ENCODE peak calls at places on chromosomes 1 and 21, in six cellular contexts. One of them, this sample, is unnamed.

GRCh38 chr1:1161683-1162079 is 12.0 kb upstream of the TTLL10 start:
- DNase-seq in A549: no peak
- DNase-seq in uterus: no peak
- DNase-seq in right lobe of liver: no peak
- DNase-seq in stomach: no peak
- DNase-seq in tibial nerve: no peak
- DNase-seq in this sample: no peak

GRCh38 chr1:46171872-46172271 is 3.0 kb upstream of the TSPAN1 start:
- DNase-seq in A549: no peak
- DNase-seq in uterus: no peak
- DNase-seq in right lobe of liver: no peak
- DNase-seq in stomach: peak
- DNase-seq in tibial nerve: no peak
- DNase-seq in this sample: no peak

GRCh38 chr1:186595969-186596368 is 84.3 kb downstream of the PTGS2 start:
- DNase-seq in A549: no peak
- DNase-seq in uterus: no peak
- DNase-seq in right lobe of liver: no peak
- DNase-seq in stomach: no peak
- DNase-seq in tibial nerve: no peak
- DNase-seq in this sample: no peak

GRCh38 chr1:208604295-208604694 is 360.1 kb upstream of the PLXNA2 start:
- DNase-seq in A549: no peak
- DNase-seq in uterus: no peak
- DNase-seq in right lobe of liver: no peak
- DNase-seq in stomach: no peak
- DNase-seq in tibial nerve: no peak
- DNase-seq in this sample: peak

GRCh38 chr1:24921938-24922662 is 8.0 kb downstream of the RUNX3 start:
- DNase-seq in A549: no peak
- DNase-seq in uterus: no peak
- DNase-seq in right lobe of liver: no peak
- DNase-seq in stomach: no peak
- DNase-seq in tibial nerve: no peak
- DNase-seq in this sample: no peak

GRCh38 chr1:153532161-153532560 is 3.6 kb downstream of the S100A6 start:
- DNase-seq in A549: no peak
- DNase-seq in uterus: no peak
- DNase-seq in right lobe of liver: no peak
- DNase-seq in stomach: no peak
- DNase-seq in tibial nerve: no peak
- DNase-seq in this sample: no peak

GRCh38 chr1:204426035-204426436 is 14.4 kb upstream of the PPP1R15B start:
- DNase-seq in A549: peak
- DNase-seq in uterus: peak
- DNase-seq in right lobe of liver: no peak
- DNase-seq in stomach: peak
- DNase-seq in tibial nerve: no peak
- DNase-seq in this sample: no peak

GRCh38 chr1:25246600-25247023 is 642 bp downstream of the RSRP1 start:
- DNase-seq in A549: no peak
- DNase-seq in uterus: no peak
- DNase-seq in right lobe of liver: no peak
- DNase-seq in stomach: peak
- DNase-seq in tibial nerve: no peak
- DNase-seq in this sample: no peak

GRCh38 chr1:245448858-245449534 is 294.2 kb downstream of the KIF26B start:
- DNase-seq in A549: no peak
- DNase-seq in uterus: no peak
- DNase-seq in right lobe of liver: no peak
- DNase-seq in stomach: no peak
- DNase-seq in tibial nerve: no peak
- DNase-seq in this sample: no peak

GRCh38 chr1:175463856-175464255 is 271.3 kb upstream of the KIAA0040 start:
- DNase-seq in A549: no peak
- DNase-seq in uterus: no peak
- DNase-seq in right lobe of liver: no peak
- DNase-seq in stomach: no peak
- DNase-seq in tibial nerve: no peak
- DNase-seq in this sample: no peak

GRCh38 chr21:35226960-35227741 is 178.0 kb upstream of the RUNX1 start:
- DNase-seq in A549: no peak
- DNase-seq in uterus: no peak
- DNase-seq in right lobe of liver: no peak
- DNase-seq in stomach: no peak
- DNase-seq in tibial nerve: no peak
- DNase-seq in this sample: no peak

GRCh38 chr1:46128336-46128735 is 4.1 kb downstream of the PIK3R3 start:
- DNase-seq in A549: peak
- DNase-seq in uterus: no peak
- DNase-seq in right lobe of liver: no peak
- DNase-seq in stomach: no peak
- DNase-seq in tibial nerve: no peak
- DNase-seq in this sample: no peak

GRCh38 chr1:23168079-23168461 is 586 bp downstream of the LUZP1 start:
- DNase-seq in A549: no peak
- DNase-seq in uterus: peak
- DNase-seq in right lobe of liver: peak
- DNase-seq in stomach: no peak
- DNase-seq in tibial nerve: no peak
- DNase-seq in this sample: no peak

GRCh38 chr1:81670997-81671396 is 129.7 kb upstream of the ADGRL2 start:
- DNase-seq in A549: no peak
- DNase-seq in uterus: no peak
- DNase-seq in right lobe of liver: no peak
- DNase-seq in stomach: no peak
- DNase-seq in tibial nerve: no peak
- DNase-seq in this sample: no peak

GRCh38 chr1:19461352-19461645 is 24.0 kb downstream of the CAPZB start:
- DNase-seq in A549: no peak
- DNase-seq in uterus: no peak
- DNase-seq in right lobe of liver: no peak
- DNase-seq in stomach: no peak
- DNase-seq in tibial nerve: no peak
- DNase-seq in this sample: no peak

DNA sequence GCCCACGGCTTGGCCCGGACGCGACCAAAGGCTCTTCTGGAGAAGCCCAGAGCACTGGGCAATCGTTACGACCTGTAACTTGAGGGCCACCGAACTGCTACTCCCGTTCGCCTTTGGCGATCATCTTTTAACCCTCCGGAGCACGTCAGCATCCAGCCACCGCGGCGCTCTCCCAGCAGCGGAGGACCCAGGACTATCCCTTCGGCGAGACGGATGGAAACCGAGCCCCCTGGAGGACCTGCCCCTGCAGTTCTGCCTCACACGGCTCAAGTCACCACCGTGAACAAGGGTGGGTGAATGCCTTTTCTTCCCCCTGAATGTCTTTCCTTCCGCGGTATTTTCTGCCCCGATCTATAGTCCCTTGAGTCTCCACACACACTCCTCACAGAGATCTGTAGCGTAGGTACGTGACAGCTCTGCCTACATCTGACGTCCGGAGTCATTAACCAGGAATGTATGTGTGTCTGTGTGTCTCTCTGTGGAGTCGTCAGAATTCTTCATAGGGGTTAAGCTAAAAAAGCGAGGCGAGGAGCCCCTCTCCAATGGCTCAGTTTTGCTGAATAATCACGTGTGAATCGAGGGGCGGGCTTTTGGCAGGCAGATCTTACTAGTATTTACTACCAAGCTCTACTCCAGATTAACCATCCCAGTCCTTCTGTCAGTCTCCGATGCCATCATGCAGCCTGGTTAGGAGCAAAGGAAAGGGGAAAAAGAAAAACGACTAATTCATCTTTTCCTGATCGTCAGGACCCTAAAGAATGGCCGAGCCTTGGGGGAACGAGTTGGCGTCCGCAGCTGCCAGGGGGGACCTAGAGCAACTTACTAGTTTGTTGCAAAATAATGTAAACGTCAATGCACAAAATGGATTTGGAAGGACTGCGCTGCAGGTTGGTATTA is at the start of gene CDKN2C:
- DNase-seq in A549: peak
- DNase-seq in uterus: peak
- DNase-seq in right lobe of liver: peak
- DNase-seq in stomach: peak
- DNase-seq in tibial nerve: peak
- DNase-seq in this sample: peak
- H3K27ac ChIP-seq in A549: peak
- H3K27ac ChIP-seq in uterus: peak
- H3K27ac ChIP-seq in right lobe of liver: peak
- H3K27ac ChIP-seq in stomach: peak
- H3K27ac ChIP-seq in tibial nerve: peak
- H3K27ac ChIP-seq in this sample: peak

GRCh38 chr1:52424238-52424637 is 19.8 kb downstream of the PRPF38A start:
- DNase-seq in A549: no peak
- DNase-seq in uterus: no peak
- DNase-seq in right lobe of liver: no peak
- DNase-seq in stomach: no peak
- DNase-seq in tibial nerve: no peak
- DNase-seq in this sample: no peak

GRCh38 chr1:52423055-52423454 is 18.7 kb downstream of the PRPF38A start:
- DNase-seq in A549: no peak
- DNase-seq in uterus: no peak
- DNase-seq in right lobe of liver: no peak
- DNase-seq in stomach: no peak
- DNase-seq in tibial nerve: no peak
- DNase-seq in this sample: no peak

GRCh38 chr1:52426391-52426790 is 22.0 kb downstream of the PRPF38A start:
- DNase-seq in A549: no peak
- DNase-seq in uterus: no peak
- DNase-seq in right lobe of liver: no peak
- DNase-seq in stomach: no peak
- DNase-seq in tibial nerve: no peak
- DNase-seq in this sample: no peak

GRCh38 chr1:52423771-52424170 is 19.4 kb downstream of the PRPF38A start:
- DNase-seq in A549: no peak
- DNase-seq in uterus: no peak
- DNase-seq in right lobe of liver: no peak
- DNase-seq in stomach: no peak
- DNase-seq in tibial nerve: no peak
- DNase-seq in this sample: no peak

GRCh38 chr1:52424757-52425265 is 20.4 kb downstream of the PRPF38A start:
- DNase-seq in A549: no peak
- DNase-seq in uterus: no peak
- DNase-seq in right lobe of liver: no peak
- DNase-seq in stomach: no peak
- DNase-seq in tibial nerve: no peak
- DNase-seq in this sample: no peak
- TF ChIP-seq POLR2A in A549: no peak
- TF ChIP-seq POLR2A in uterus: no peak
- TF ChIP-seq POLR2A in right lobe of liver: no peak
- TF ChIP-seq POLR2A in stomach: no peak
- TF ChIP-seq POLR2A in tibial nerve: no peak
- TF ChIP-seq POLR2A in this sample: no peak

GRCh38 chr1:27090921-27091320 is 64.0 kb downstream of the SLC9A1 start:
- DNase-seq in A549: no peak
- DNase-seq in uterus: no peak
- DNase-seq in right lobe of liver: no peak
- DNase-seq in stomach: no peak
- DNase-seq in tibial nerve: no peak
- DNase-seq in this sample: no peak
- TF ChIP-seq CTCF in A549: no peak
- TF ChIP-seq CTCF in uterus: no peak
- TF ChIP-seq CTCF in right lobe of liver: no peak
- TF ChIP-seq CTCF in stomach: no peak
- TF ChIP-seq CTCF in tibial nerve: no peak
- TF ChIP-seq CTCF in this sample: no peak

DNA sequence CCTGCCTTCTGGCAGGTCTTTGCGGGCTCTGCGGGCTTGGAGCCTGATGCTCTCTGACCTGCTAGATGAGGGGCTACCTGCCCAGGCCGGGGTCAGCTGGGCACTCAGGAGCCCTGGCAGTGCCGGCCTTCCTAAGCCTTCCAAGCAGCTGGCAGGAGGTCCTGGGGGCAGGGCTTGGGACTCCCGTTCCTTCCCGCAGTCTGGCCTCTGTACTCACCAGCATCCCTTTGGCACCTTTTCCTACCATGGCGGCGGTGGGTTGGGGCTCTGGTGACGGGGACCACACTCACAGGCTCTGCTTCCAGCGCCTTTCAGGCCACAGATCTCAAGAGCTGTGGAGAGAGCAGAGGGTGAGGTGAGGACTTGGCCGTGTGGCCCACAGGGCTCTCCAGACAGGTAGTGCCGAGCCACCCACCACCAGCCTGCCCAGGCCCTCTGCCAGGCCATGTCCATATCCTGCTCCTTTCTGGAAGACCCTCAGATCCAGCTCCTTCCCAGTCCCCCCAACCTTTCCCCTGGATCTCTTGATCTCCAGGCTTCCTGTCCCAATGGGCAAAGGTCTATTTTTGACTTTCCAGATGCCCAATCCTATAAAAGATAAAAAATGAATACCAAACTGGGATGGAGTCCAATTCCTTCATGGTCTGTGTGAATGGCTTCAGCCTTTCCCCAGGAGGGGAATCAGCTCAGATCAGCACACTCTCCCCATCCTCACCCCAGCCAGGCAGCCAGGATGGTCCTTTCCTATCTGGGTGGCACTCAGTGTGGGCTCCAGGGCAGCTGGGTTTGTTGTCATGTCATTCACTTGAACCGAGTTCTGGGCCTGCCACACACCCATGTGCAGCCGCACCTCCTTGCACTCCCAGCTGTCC is 7.0 kb downstream of the SLC6A9 start:
- DNase-seq in A549: no peak
- DNase-seq in uterus: no peak
- DNase-seq in right lobe of liver: no peak
- DNase-seq in stomach: no peak
- DNase-seq in tibial nerve: no peak
- DNase-seq in this sample: no peak
- H3K27ac ChIP-seq in A549: peak
- H3K27ac ChIP-seq in uterus: no peak
- H3K27ac ChIP-seq in right lobe of liver: no peak
- H3K27ac ChIP-seq in stomach: no peak
- H3K27ac ChIP-seq in tibial nerve: no peak
- H3K27ac ChIP-seq in this sample: no peak

This sample was measured in esophagus muscularis mucosa.